ENCODE peak calls at places on chromosomes 12 and 14, in six cellular contexts. One of them, this sample, is unnamed. For H3K9me3, the result is how much of the 10 kb centered on the place peaks cover.

GRCh38 chr14:68780358-68781160 is 12.3 kb downstream of the ZFP36L1 start:
- DNase-seq in fibroblast of lung: peak
- DNase-seq in OCI-LY7: peak
- DNase-seq in heart left ventricle: peak
- DNase-seq in A549: peak
- DNase-seq in CD4-positive, alpha-beta memory T cell: peak
- DNase-seq in this sample: peak

GRCh38 chr12:81499809-81500208 is 259.3 kb downstream of the PPFIA2 start:
- DNase-seq in fibroblast of lung: no peak
- DNase-seq in OCI-LY7: no peak
- DNase-seq in heart left ventricle: no peak
- DNase-seq in A549: no peak
- DNase-seq in CD4-positive, alpha-beta memory T cell: no peak
- DNase-seq in this sample: no peak

GRCh38 chr12:26425587-26426260 is 230.4 kb downstream of the SSPN start:
- DNase-seq in fibroblast of lung: peak
- DNase-seq in OCI-LY7: no peak
- DNase-seq in heart left ventricle: no peak
- DNase-seq in A549: no peak
- DNase-seq in CD4-positive, alpha-beta memory T cell: no peak
- DNase-seq in this sample: no peak

GRCh38 chr14:77459072-77459723 is 1.3 kb downstream of the AHSA1 start:
- DNase-seq in fibroblast of lung: peak
- DNase-seq in OCI-LY7: peak
- DNase-seq in heart left ventricle: peak
- DNase-seq in A549: peak
- DNase-seq in CD4-positive, alpha-beta memory T cell: peak
- DNase-seq in this sample: no peak

GRCh38 chr14:68680541-68681051 is 112.3 kb downstream of the ZFP36L1 start:
- DNase-seq in fibroblast of lung: peak
- DNase-seq in OCI-LY7: no peak
- DNase-seq in heart left ventricle: no peak
- DNase-seq in A549: no peak
- DNase-seq in CD4-positive, alpha-beta memory T cell: no peak
- DNase-seq in this sample: peak

GRCh38 chr14:95363468-95363954 is 43.8 kb upstream of the CLMN start:
- DNase-seq in fibroblast of lung: no peak
- DNase-seq in OCI-LY7: no peak
- DNase-seq in heart left ventricle: no peak
- DNase-seq in A549: no peak
- DNase-seq in CD4-positive, alpha-beta memory T cell: no peak
- DNase-seq in this sample: no peak

GRCh38 chr12:93415723-93416464 is 25.9 kb downstream of the UBE2N start:
- DNase-seq in fibroblast of lung: peak
- DNase-seq in OCI-LY7: no peak
- DNase-seq in heart left ventricle: no peak
- DNase-seq in A549: no peak
- DNase-seq in CD4-positive, alpha-beta memory T cell: no peak
- DNase-seq in this sample: no peak

GRCh38 chr12:58915634-58916033 is 4.7 kb downstream of the LRIG3 start:
- DNase-seq in fibroblast of lung: peak
- DNase-seq in OCI-LY7: no peak
- DNase-seq in heart left ventricle: peak
- DNase-seq in A549: no peak
- DNase-seq in CD4-positive, alpha-beta memory T cell: no peak
- DNase-seq in this sample: no peak

DNA sequence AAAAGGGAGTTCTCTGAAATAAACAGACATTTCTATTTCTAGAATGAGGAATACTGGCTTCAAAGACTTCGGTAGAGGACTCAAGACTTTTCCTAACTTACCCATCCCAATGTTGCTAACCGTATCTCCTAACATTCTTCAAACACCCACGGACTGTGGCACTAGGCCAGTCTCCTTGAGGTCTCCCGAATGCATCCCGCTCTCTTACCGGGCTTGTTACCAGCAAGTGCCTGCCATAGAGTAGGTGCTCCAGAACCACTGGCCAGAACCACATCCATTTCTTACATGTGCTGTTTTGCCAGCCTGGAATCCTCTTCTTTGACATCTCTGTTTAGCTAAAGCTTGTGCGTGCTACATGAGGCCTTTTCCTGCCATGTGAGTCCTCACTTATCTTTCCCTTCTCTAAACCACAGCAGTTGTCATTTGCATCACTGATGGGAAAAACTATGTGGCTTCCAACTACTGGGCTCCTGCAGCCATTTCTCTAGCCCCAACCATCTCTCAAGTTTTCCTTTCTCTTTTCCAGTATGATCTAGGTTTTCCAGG is 397.4 kb downstream of the PCNX1 start:
- DNase-seq in fibroblast of lung: no peak
- DNase-seq in OCI-LY7: no peak
- DNase-seq in heart left ventricle: no peak
- DNase-seq in A549: no peak
- DNase-seq in CD4-positive, alpha-beta memory T cell: no peak
- DNase-seq in this sample: no peak
- H3K9me3 ChIP-seq in fibroblast of lung: under half
- H3K9me3 ChIP-seq in OCI-LY7: under half
- H3K9me3 ChIP-seq in heart left ventricle: under half
- H3K9me3 ChIP-seq in A549: under half
- H3K9me3 ChIP-seq in CD4-positive, alpha-beta memory T cell: under half
- H3K9me3 ChIP-seq in this sample: under half

DNA sequence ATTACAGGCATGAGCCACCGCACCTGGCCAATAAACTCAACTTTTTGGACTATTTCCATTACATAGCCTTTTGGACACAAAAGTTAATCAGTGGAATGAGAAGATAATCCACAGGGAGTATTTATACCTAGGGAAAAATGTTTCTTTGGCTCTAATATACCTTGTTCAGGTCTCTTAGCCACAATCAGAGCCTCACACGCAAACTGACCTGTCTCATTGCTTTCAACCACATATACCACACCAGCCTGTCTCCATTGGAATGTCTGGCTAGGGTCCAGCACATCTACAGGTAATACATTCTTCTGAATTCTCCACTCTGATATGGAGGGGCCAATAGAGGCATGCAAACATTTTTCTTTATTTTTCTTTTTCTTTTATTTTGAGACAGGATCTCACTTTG is 3.8 kb upstream of the RBMS2 start:
- DNase-seq in fibroblast of lung: no peak
- DNase-seq in OCI-LY7: no peak
- DNase-seq in heart left ventricle: no peak
- DNase-seq in A549: no peak
- DNase-seq in CD4-positive, alpha-beta memory T cell: no peak
- DNase-seq in this sample: no peak
- H3K4me3 ChIP-seq in fibroblast of lung: no peak
- H3K4me3 ChIP-seq in OCI-LY7: no peak
- H3K4me3 ChIP-seq in heart left ventricle: no peak
- H3K4me3 ChIP-seq in A549: no peak
- H3K4me3 ChIP-seq in CD4-positive, alpha-beta memory T cell: no peak
- H3K4me3 ChIP-seq in this sample: no peak

GRCh38 chr12:47875732-47876131 is 29.1 kb downstream of the VDR start:
- DNase-seq in fibroblast of lung: no peak
- DNase-seq in OCI-LY7: no peak
- DNase-seq in heart left ventricle: no peak
- DNase-seq in A549: no peak
- DNase-seq in CD4-positive, alpha-beta memory T cell: no peak
- DNase-seq in this sample: no peak
- H3K27ac ChIP-seq in fibroblast of lung: no peak
- H3K27ac ChIP-seq in OCI-LY7: no peak
- H3K27ac ChIP-seq in heart left ventricle: no peak
- H3K27ac ChIP-seq in A549: no peak
- H3K27ac ChIP-seq in CD4-positive, alpha-beta memory T cell: no peak
- H3K27ac ChIP-seq in this sample: no peak

GRCh38 chr12:131350943-131351318 is 360.0 kb upstream of the SFSWAP start:
- DNase-seq in fibroblast of lung: no peak
- DNase-seq in OCI-LY7: no peak
- DNase-seq in heart left ventricle: no peak
- DNase-seq in A549: no peak
- DNase-seq in CD4-positive, alpha-beta memory T cell: no peak
- DNase-seq in this sample: no peak
- H3K9me3 ChIP-seq in fibroblast of lung: under half
- H3K9me3 ChIP-seq in OCI-LY7: under half
- H3K9me3 ChIP-seq in heart left ventricle: under half
- H3K9me3 ChIP-seq in A549: under half
- H3K9me3 ChIP-seq in CD4-positive, alpha-beta memory T cell: under half
- H3K9me3 ChIP-seq in this sample: under half

GRCh38 chr12:34625116-34625515 is 602.8 kb downstream of the ALG10 start:
- DNase-seq in fibroblast of lung: no peak
- DNase-seq in OCI-LY7: peak
- DNase-seq in heart left ventricle: no peak
- DNase-seq in A549: peak
- DNase-seq in CD4-positive, alpha-beta memory T cell: no peak
- DNase-seq in this sample: no peak
- H3K4me3 ChIP-seq in fibroblast of lung: no peak
- H3K4me3 ChIP-seq in OCI-LY7: no peak
- H3K4me3 ChIP-seq in heart left ventricle: no peak
- H3K4me3 ChIP-seq in A549: no peak
- H3K4me3 ChIP-seq in CD4-positive, alpha-beta memory T cell: no peak
- H3K4me3 ChIP-seq in this sample: no peak

DNA sequence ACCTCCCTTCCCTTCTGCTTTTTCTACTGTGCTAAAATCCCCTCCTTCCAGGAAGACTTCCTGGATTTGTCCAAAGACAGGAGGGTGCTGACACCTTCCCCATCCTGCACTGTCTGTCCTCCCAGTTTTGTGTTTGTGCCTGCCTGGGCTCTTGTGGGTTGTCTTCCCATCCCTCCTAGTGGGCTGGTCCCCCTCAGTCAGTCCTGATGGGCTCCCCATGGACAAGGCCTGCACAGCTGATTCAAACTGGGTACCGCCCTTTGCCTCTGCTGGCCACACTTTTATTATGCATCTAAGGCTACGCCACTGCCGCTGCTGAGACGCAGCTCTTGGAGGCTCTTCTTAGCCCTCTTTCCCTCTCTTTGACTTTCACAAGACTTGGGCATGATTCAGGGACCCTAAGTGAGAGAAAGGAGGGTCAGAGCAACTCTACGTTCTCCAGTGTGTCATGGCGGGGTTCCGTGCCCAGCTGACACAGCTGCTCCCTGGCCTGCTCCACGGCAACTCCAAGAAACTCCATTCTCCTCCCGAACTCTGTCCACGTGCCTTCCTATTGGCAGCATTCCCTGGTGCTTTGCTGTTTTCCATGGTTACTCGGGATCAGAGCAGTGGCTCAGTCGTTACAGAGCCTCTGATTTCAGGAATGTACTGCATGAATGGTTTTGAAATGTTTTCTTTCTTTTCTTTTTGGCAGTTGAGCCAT is 3.8 kb upstream of the KRT85 start:
- DNase-seq in fibroblast of lung: peak
- DNase-seq in OCI-LY7: no peak
- DNase-seq in heart left ventricle: no peak
- DNase-seq in A549: no peak
- DNase-seq in CD4-positive, alpha-beta memory T cell: no peak
- DNase-seq in this sample: no peak
- H3K27ac ChIP-seq in fibroblast of lung: no peak
- H3K27ac ChIP-seq in OCI-LY7: no peak
- H3K27ac ChIP-seq in heart left ventricle: peak
- H3K27ac ChIP-seq in A549: peak
- H3K27ac ChIP-seq in CD4-positive, alpha-beta memory T cell: no peak
- H3K27ac ChIP-seq in this sample: peak

GRCh38 chr14:26163761-26164160 is 434.1 kb downstream of the NOVA1 start:
- DNase-seq in fibroblast of lung: peak
- DNase-seq in OCI-LY7: no peak
- DNase-seq in heart left ventricle: no peak
- DNase-seq in A549: peak
- DNase-seq in CD4-positive, alpha-beta memory T cell: no peak
- DNase-seq in this sample: no peak
- H3K9me3 ChIP-seq in fibroblast of lung: under half
- H3K9me3 ChIP-seq in OCI-LY7: under half
- H3K9me3 ChIP-seq in heart left ventricle: under half
- H3K9me3 ChIP-seq in A549: under half
- H3K9me3 ChIP-seq in CD4-positive, alpha-beta memory T cell: under half
- H3K9me3 ChIP-seq in this sample: under half

GRCh38 chr14:102320671-102321455 is 1.3 kb downstream of the ZNF839 start:
- DNase-seq in fibroblast of lung: no peak
- DNase-seq in OCI-LY7: no peak
- DNase-seq in heart left ventricle: no peak
- DNase-seq in A549: no peak
- DNase-seq in CD4-positive, alpha-beta memory T cell: no peak
- DNase-seq in this sample: no peak
- H3K4me3 ChIP-seq in fibroblast of lung: peak
- H3K4me3 ChIP-seq in OCI-LY7: peak
- H3K4me3 ChIP-seq in heart left ventricle: peak
- H3K4me3 ChIP-seq in A549: peak
- H3K4me3 ChIP-seq in CD4-positive, alpha-beta memory T cell: no peak
- H3K4me3 ChIP-seq in this sample: peak

This sample was measured in upper lobe of right lung.